ENCODE peak calls at places on chromosomes 11 and 22, in nine cellular contexts. One of them, this sample, is unnamed.

GRCh38 chr11:2515401-2516275 is 70.8 kb downstream of the KCNQ1 start:
- DNase-seq in globus pallidus: no peak
- DNase-seq in neural crest cell: peak
- DNase-seq in mucosa of descending colon: no peak
- DNase-seq in stimulated activated CD8-positive, alpha-beta memory T cell treated with anti-CD3 and anti-CD28 coated beads, Interleukin-12 subunit alpha, Interleukin-12 subunit beta, amount 100 ng/mL, for 4 hours: no peak
- DNase-seq in RKO: no peak
- DNase-seq in head of caudate nucleus: peak
- DNase-seq in A549: no peak
- DNase-seq in MCF 10A: no peak
- DNase-seq in this sample: peak

GRCh38 chr11:94519478-94520084 is 7.3 kb downstream of the C11orf97 start:
- DNase-seq in globus pallidus: peak
- DNase-seq in neural crest cell: no peak
- DNase-seq in mucosa of descending colon: peak
- DNase-seq in stimulated activated CD8-positive, alpha-beta memory T cell treated with anti-CD3 and anti-CD28 coated beads, Interleukin-12 subunit alpha, Interleukin-12 subunit beta, amount 100 ng/mL, for 4 hours: no peak
- DNase-seq in RKO: peak
- DNase-seq in head of caudate nucleus: no peak
- DNase-seq in A549: peak
- DNase-seq in MCF 10A: peak
- DNase-seq in this sample: no peak

GRCh38 chr11:130433357-130433756 is 4.9 kb upstream of the ADAMTS8 start:
- DNase-seq in globus pallidus: no peak
- DNase-seq in neural crest cell: no peak
- DNase-seq in mucosa of descending colon: no peak
- DNase-seq in stimulated activated CD8-positive, alpha-beta memory T cell treated with anti-CD3 and anti-CD28 coated beads, Interleukin-12 subunit alpha, Interleukin-12 subunit beta, amount 100 ng/mL, for 4 hours: no peak
- DNase-seq in RKO: no peak
- DNase-seq in head of caudate nucleus: no peak
- DNase-seq in A549: no peak
- DNase-seq in MCF 10A: no peak
- DNase-seq in this sample: no peak

GRCh38 chr11:72652871-72653615 is 21.2 kb downstream of the PDE2A start:
- DNase-seq in globus pallidus: no peak
- DNase-seq in neural crest cell: peak
- DNase-seq in mucosa of descending colon: no peak
- DNase-seq in stimulated activated CD8-positive, alpha-beta memory T cell treated with anti-CD3 and anti-CD28 coated beads, Interleukin-12 subunit alpha, Interleukin-12 subunit beta, amount 100 ng/mL, for 4 hours: no peak
- DNase-seq in RKO: no peak
- DNase-seq in head of caudate nucleus: peak
- DNase-seq in A549: no peak
- DNase-seq in MCF 10A: no peak
- DNase-seq in this sample: no peak

GRCh38 chr22:36745301-36745995 is 30.5 kb downstream of the IFT27 start:
- DNase-seq in globus pallidus: no peak
- DNase-seq in neural crest cell: no peak
- DNase-seq in mucosa of descending colon: no peak
- DNase-seq in stimulated activated CD8-positive, alpha-beta memory T cell treated with anti-CD3 and anti-CD28 coated beads, Interleukin-12 subunit alpha, Interleukin-12 subunit beta, amount 100 ng/mL, for 4 hours: no peak
- DNase-seq in RKO: no peak
- DNase-seq in head of caudate nucleus: no peak
- DNase-seq in A549: no peak
- DNase-seq in MCF 10A: peak
- DNase-seq in this sample: no peak

GRCh38 chr11:77909277-77909676 is 85.2 kb downstream of the INTS4 start:
- DNase-seq in globus pallidus: no peak
- DNase-seq in neural crest cell: no peak
- DNase-seq in mucosa of descending colon: no peak
- DNase-seq in stimulated activated CD8-positive, alpha-beta memory T cell treated with anti-CD3 and anti-CD28 coated beads, Interleukin-12 subunit alpha, Interleukin-12 subunit beta, amount 100 ng/mL, for 4 hours: no peak
- DNase-seq in RKO: no peak
- DNase-seq in head of caudate nucleus: no peak
- DNase-seq in A549: no peak
- DNase-seq in MCF 10A: no peak
- DNase-seq in this sample: no peak

GRCh38 chr11:10605941-10606381 is 37.5 kb upstream of the LYVE1 start:
- DNase-seq in globus pallidus: peak
- DNase-seq in neural crest cell: peak
- DNase-seq in mucosa of descending colon: peak
- DNase-seq in stimulated activated CD8-positive, alpha-beta memory T cell treated with anti-CD3 and anti-CD28 coated beads, Interleukin-12 subunit alpha, Interleukin-12 subunit beta, amount 100 ng/mL, for 4 hours: no peak
- DNase-seq in RKO: no peak
- DNase-seq in head of caudate nucleus: peak
- DNase-seq in A549: no peak
- DNase-seq in MCF 10A: peak
- DNase-seq in this sample: no peak

GRCh38 chr11:335779-336665 is 15.4 kb upstream of the IFITM3 start:
- DNase-seq in globus pallidus: peak
- DNase-seq in neural crest cell: no peak
- DNase-seq in mucosa of descending colon: no peak
- DNase-seq in stimulated activated CD8-positive, alpha-beta memory T cell treated with anti-CD3 and anti-CD28 coated beads, Interleukin-12 subunit alpha, Interleukin-12 subunit beta, amount 100 ng/mL, for 4 hours: no peak
- DNase-seq in RKO: no peak
- DNase-seq in head of caudate nucleus: no peak
- DNase-seq in A549: no peak
- DNase-seq in MCF 10A: no peak
- DNase-seq in this sample: no peak

GRCh38 chr11:96155627-96156378 is 187.2 kb downstream of the MAML2 start:
- DNase-seq in globus pallidus: peak
- DNase-seq in neural crest cell: no peak
- DNase-seq in mucosa of descending colon: peak
- DNase-seq in stimulated activated CD8-positive, alpha-beta memory T cell treated with anti-CD3 and anti-CD28 coated beads, Interleukin-12 subunit alpha, Interleukin-12 subunit beta, amount 100 ng/mL, for 4 hours: peak
- DNase-seq in RKO: peak
- DNase-seq in head of caudate nucleus: peak
- DNase-seq in A549: peak
- DNase-seq in MCF 10A: peak
- DNase-seq in this sample: peak

GRCh38 chr22:28931844-28932561 is 48.6 kb downstream of the ZNRF3 start:
- DNase-seq in globus pallidus: no peak
- DNase-seq in neural crest cell: no peak
- DNase-seq in mucosa of descending colon: no peak
- DNase-seq in stimulated activated CD8-positive, alpha-beta memory T cell treated with anti-CD3 and anti-CD28 coated beads, Interleukin-12 subunit alpha, Interleukin-12 subunit beta, amount 100 ng/mL, for 4 hours: no peak
- DNase-seq in RKO: no peak
- DNase-seq in head of caudate nucleus: no peak
- DNase-seq in A549: no peak
- DNase-seq in MCF 10A: no peak
- DNase-seq in this sample: no peak

GRCh38 chr11:19931141-19931767 is 218.6 kb downstream of the NAV2 start:
- DNase-seq in globus pallidus: no peak
- DNase-seq in neural crest cell: no peak
- DNase-seq in mucosa of descending colon: no peak
- DNase-seq in stimulated activated CD8-positive, alpha-beta memory T cell treated with anti-CD3 and anti-CD28 coated beads, Interleukin-12 subunit alpha, Interleukin-12 subunit beta, amount 100 ng/mL, for 4 hours: no peak
- DNase-seq in RKO: no peak
- DNase-seq in head of caudate nucleus: no peak
- DNase-seq in A549: no peak
- DNase-seq in MCF 10A: no peak
- DNase-seq in this sample: no peak

GRCh38 chr22:21947040-21948014 is 5.3 kb downstream of the PPM1F start:
- DNase-seq in globus pallidus: no peak
- DNase-seq in neural crest cell: no peak
- DNase-seq in mucosa of descending colon: no peak
- DNase-seq in stimulated activated CD8-positive, alpha-beta memory T cell treated with anti-CD3 and anti-CD28 coated beads, Interleukin-12 subunit alpha, Interleukin-12 subunit beta, amount 100 ng/mL, for 4 hours: no peak
- DNase-seq in RKO: peak
- DNase-seq in head of caudate nucleus: no peak
- DNase-seq in A549: no peak
- DNase-seq in MCF 10A: no peak
- DNase-seq in this sample: no peak

GRCh38 chr11:83982825-83983224 is 696.7 kb upstream of the CCDC90B start:
- DNase-seq in globus pallidus: peak
- DNase-seq in neural crest cell: no peak
- DNase-seq in mucosa of descending colon: no peak
- DNase-seq in stimulated activated CD8-positive, alpha-beta memory T cell treated with anti-CD3 and anti-CD28 coated beads, Interleukin-12 subunit alpha, Interleukin-12 subunit beta, amount 100 ng/mL, for 4 hours: no peak
- DNase-seq in RKO: no peak
- DNase-seq in head of caudate nucleus: no peak
- DNase-seq in A549: no peak
- DNase-seq in MCF 10A: no peak
- DNase-seq in this sample: no peak

GRCh38 chr11:11215058-11215815 is 137.8 kb downstream of the CSNK2A3 start:
- DNase-seq in globus pallidus: no peak
- DNase-seq in neural crest cell: no peak
- DNase-seq in mucosa of descending colon: no peak
- DNase-seq in stimulated activated CD8-positive, alpha-beta memory T cell treated with anti-CD3 and anti-CD28 coated beads, Interleukin-12 subunit alpha, Interleukin-12 subunit beta, amount 100 ng/mL, for 4 hours: no peak
- DNase-seq in RKO: no peak
- DNase-seq in head of caudate nucleus: no peak
- DNase-seq in A549: no peak
- DNase-seq in MCF 10A: no peak
- DNase-seq in this sample: no peak

GRCh38 chr22:43163241-43163795 is 12.0 kb downstream of the TSPO start:
- DNase-seq in globus pallidus: no peak
- DNase-seq in neural crest cell: no peak
- DNase-seq in mucosa of descending colon: no peak
- DNase-seq in stimulated activated CD8-positive, alpha-beta memory T cell treated with anti-CD3 and anti-CD28 coated beads, Interleukin-12 subunit alpha, Interleukin-12 subunit beta, amount 100 ng/mL, for 4 hours: no peak
- DNase-seq in RKO: no peak
- DNase-seq in head of caudate nucleus: no peak
- DNase-seq in A549: no peak
- DNase-seq in MCF 10A: no peak
- DNase-seq in this sample: no peak

GRCh38 chr22:39177791-39178190 is 25.3 kb upstream of the CBX7 start:
- DNase-seq in globus pallidus: no peak
- DNase-seq in neural crest cell: no peak
- DNase-seq in mucosa of descending colon: no peak
- DNase-seq in stimulated activated CD8-positive, alpha-beta memory T cell treated with anti-CD3 and anti-CD28 coated beads, Interleukin-12 subunit alpha, Interleukin-12 subunit beta, amount 100 ng/mL, for 4 hours: no peak
- DNase-seq in RKO: no peak
- DNase-seq in head of caudate nucleus: no peak
- DNase-seq in A549: no peak
- DNase-seq in MCF 10A: no peak
- DNase-seq in this sample: no peak

GRCh38 chr11:91299980-91300379 is 924.6 kb upstream of the FAT3 start:
- DNase-seq in globus pallidus: no peak
- DNase-seq in neural crest cell: no peak
- DNase-seq in mucosa of descending colon: no peak
- DNase-seq in stimulated activated CD8-positive, alpha-beta memory T cell treated with anti-CD3 and anti-CD28 coated beads, Interleukin-12 subunit alpha, Interleukin-12 subunit beta, amount 100 ng/mL, for 4 hours: no peak
- DNase-seq in RKO: peak
- DNase-seq in head of caudate nucleus: no peak
- DNase-seq in A549: no peak
- DNase-seq in MCF 10A: peak
- DNase-seq in this sample: no peak

GRCh38 chr22:50192056-50192824 is 6.5 kb downstream of the TRABD start:
- DNase-seq in globus pallidus: no peak
- DNase-seq in neural crest cell: no peak
- DNase-seq in mucosa of descending colon: no peak
- DNase-seq in stimulated activated CD8-positive, alpha-beta memory T cell treated with anti-CD3 and anti-CD28 coated beads, Interleukin-12 subunit alpha, Interleukin-12 subunit beta, amount 100 ng/mL, for 4 hours: no peak
- DNase-seq in RKO: no peak
- DNase-seq in head of caudate nucleus: no peak
- DNase-seq in A549: no peak
- DNase-seq in MCF 10A: no peak
- DNase-seq in this sample: no peak

GRCh38 chr11:128689946-128690745 is 3.7 kb upstream of the FLI1 start:
- DNase-seq in globus pallidus: no peak
- DNase-seq in neural crest cell: no peak
- DNase-seq in mucosa of descending colon: no peak
- DNase-seq in stimulated activated CD8-positive, alpha-beta memory T cell treated with anti-CD3 and anti-CD28 coated beads, Interleukin-12 subunit alpha, Interleukin-12 subunit beta, amount 100 ng/mL, for 4 hours: no peak
- DNase-seq in RKO: no peak
- DNase-seq in head of caudate nucleus: no peak
- DNase-seq in A549: no peak
- DNase-seq in MCF 10A: no peak
- DNase-seq in this sample: peak

This sample was measured in 8988T.